ENCODE peak calls at places on chromosomes 6 and 20, in eight cellular contexts. One of them, this sample, is unnamed.

GRCh38 chr20:17806739-17807441 is 107.1 kb downstream of the BANF2 start:
- DNase-seq in T-helper 1 cell: no peak
- DNase-seq in dorsolateral prefrontal cortex: peak
- DNase-seq in activated CD8-positive, alpha-beta memory T cell treated with anti-CD3 and anti-CD28 coated beads, Interleukin-2, amount 10 ng/mL, durations not matched to agents 7 days and 5 days: no peak
- DNase-seq in GM12892: no peak
- DNase-seq in retina: no peak
- DNase-seq in psoas muscle: peak
- DNase-seq in activated naive CD4-positive, alpha-beta T cell treated with anti-CD3 and anti-CD28 coated beads, Interleukin-2, amount 50 U/mL, for 16 hours: no peak
- DNase-seq in this sample: peak

GRCh38 chr6:56730663-56731529 is 88.2 kb upstream of the DST start:
- DNase-seq in dorsolateral prefrontal cortex: no peak
- DNase-seq in GM12892: no peak
- DNase-seq in retina: no peak
- DNase-seq in T-helper 1 cell: no peak
- DNase-seq in psoas muscle: peak
- DNase-seq in activated CD8-positive, alpha-beta memory T cell treated with anti-CD3 and anti-CD28 coated beads, Interleukin-2, amount 10 ng/mL, durations not matched to agents 7 days and 5 days: no peak
- DNase-seq in activated naive CD4-positive, alpha-beta T cell treated with anti-CD3 and anti-CD28 coated beads, Interleukin-2, amount 50 U/mL, for 16 hours: no peak
- DNase-seq in this sample: no peak

GRCh38 chr20:23228912-23229311 is 121.7 kb upstream of the NXT1 start:
- DNase-seq in GM12892: no peak
- DNase-seq in psoas muscle: no peak
- DNase-seq in activated CD8-positive, alpha-beta memory T cell treated with anti-CD3 and anti-CD28 coated beads, Interleukin-2, amount 10 ng/mL, durations not matched to agents 7 days and 5 days: no peak
- DNase-seq in dorsolateral prefrontal cortex: peak
- DNase-seq in retina: no peak
- DNase-seq in T-helper 1 cell: no peak
- DNase-seq in activated naive CD4-positive, alpha-beta T cell treated with anti-CD3 and anti-CD28 coated beads, Interleukin-2, amount 50 U/mL, for 16 hours: no peak
- DNase-seq in this sample: no peak

GRCh38 chr6:140208286-140208685 is 833.8 kb upstream of the CITED2 start:
- DNase-seq in activated CD8-positive, alpha-beta memory T cell treated with anti-CD3 and anti-CD28 coated beads, Interleukin-2, amount 10 ng/mL, durations not matched to agents 7 days and 5 days: no peak
- DNase-seq in T-helper 1 cell: no peak
- DNase-seq in retina: no peak
- DNase-seq in psoas muscle: no peak
- DNase-seq in activated naive CD4-positive, alpha-beta T cell treated with anti-CD3 and anti-CD28 coated beads, Interleukin-2, amount 50 U/mL, for 16 hours: no peak
- DNase-seq in dorsolateral prefrontal cortex: no peak
- DNase-seq in GM12892: no peak
- DNase-seq in this sample: peak

GRCh38 chr6:106145741-106146227 is 59.6 kb downstream of the PRDM1 start:
- DNase-seq in activated naive CD4-positive, alpha-beta T cell treated with anti-CD3 and anti-CD28 coated beads, Interleukin-2, amount 50 U/mL, for 16 hours: no peak
- DNase-seq in GM12892: no peak
- DNase-seq in psoas muscle: no peak
- DNase-seq in activated CD8-positive, alpha-beta memory T cell treated with anti-CD3 and anti-CD28 coated beads, Interleukin-2, amount 10 ng/mL, durations not matched to agents 7 days and 5 days: peak
- DNase-seq in retina: no peak
- DNase-seq in dorsolateral prefrontal cortex: no peak
- DNase-seq in T-helper 1 cell: no peak
- DNase-seq in this sample: no peak

GRCh38 chr20:44967207-44967807 is 995 bp downstream of the STK4 start:
- DNase-seq in retina: no peak
- DNase-seq in GM12892: no peak
- DNase-seq in activated CD8-positive, alpha-beta memory T cell treated with anti-CD3 and anti-CD28 coated beads, Interleukin-2, amount 10 ng/mL, durations not matched to agents 7 days and 5 days: peak
- DNase-seq in T-helper 1 cell: peak
- DNase-seq in dorsolateral prefrontal cortex: no peak
- DNase-seq in activated naive CD4-positive, alpha-beta T cell treated with anti-CD3 and anti-CD28 coated beads, Interleukin-2, amount 50 U/mL, for 16 hours: peak
- DNase-seq in psoas muscle: no peak
- DNase-seq in this sample: no peak

GRCh38 chr6:88914180-88914579 is 49.2 kb downstream of the RNGTT start:
- DNase-seq in activated naive CD4-positive, alpha-beta T cell treated with anti-CD3 and anti-CD28 coated beads, Interleukin-2, amount 50 U/mL, for 16 hours: no peak
- DNase-seq in dorsolateral prefrontal cortex: no peak
- DNase-seq in retina: no peak
- DNase-seq in T-helper 1 cell: no peak
- DNase-seq in GM12892: no peak
- DNase-seq in psoas muscle: no peak
- DNase-seq in activated CD8-positive, alpha-beta memory T cell treated with anti-CD3 and anti-CD28 coated beads, Interleukin-2, amount 10 ng/mL, durations not matched to agents 7 days and 5 days: no peak
- DNase-seq in this sample: no peak

GRCh38 chr20:17513956-17514355 is 17.2 kb downstream of the BFSP1 start:
- DNase-seq in T-helper 1 cell: no peak
- DNase-seq in activated naive CD4-positive, alpha-beta T cell treated with anti-CD3 and anti-CD28 coated beads, Interleukin-2, amount 50 U/mL, for 16 hours: no peak
- DNase-seq in retina: no peak
- DNase-seq in psoas muscle: no peak
- DNase-seq in dorsolateral prefrontal cortex: no peak
- DNase-seq in GM12892: no peak
- DNase-seq in activated CD8-positive, alpha-beta memory T cell treated with anti-CD3 and anti-CD28 coated beads, Interleukin-2, amount 10 ng/mL, durations not matched to agents 7 days and 5 days: no peak
- DNase-seq in this sample: no peak

GRCh38 chr6:4907602-4908001 is 96.2 kb downstream of the RPP40 start:
- DNase-seq in psoas muscle: no peak
- DNase-seq in dorsolateral prefrontal cortex: no peak
- DNase-seq in GM12892: no peak
- DNase-seq in activated naive CD4-positive, alpha-beta T cell treated with anti-CD3 and anti-CD28 coated beads, Interleukin-2, amount 50 U/mL, for 16 hours: no peak
- DNase-seq in retina: no peak
- DNase-seq in T-helper 1 cell: no peak
- DNase-seq in activated CD8-positive, alpha-beta memory T cell treated with anti-CD3 and anti-CD28 coated beads, Interleukin-2, amount 10 ng/mL, durations not matched to agents 7 days and 5 days: peak
- DNase-seq in this sample: no peak

GRCh38 chr6:29980501-29980900 is 38.2 kb downstream of the HLA-A start:
- DNase-seq in activated naive CD4-positive, alpha-beta T cell treated with anti-CD3 and anti-CD28 coated beads, Interleukin-2, amount 50 U/mL, for 16 hours: no peak
- DNase-seq in retina: no peak
- DNase-seq in dorsolateral prefrontal cortex: no peak
- DNase-seq in T-helper 1 cell: no peak
- DNase-seq in psoas muscle: no peak
- DNase-seq in activated CD8-positive, alpha-beta memory T cell treated with anti-CD3 and anti-CD28 coated beads, Interleukin-2, amount 10 ng/mL, durations not matched to agents 7 days and 5 days: peak
- DNase-seq in GM12892: no peak
- DNase-seq in this sample: no peak

GRCh38 chr20:4283011-4283410 is 267.7 kb upstream of the RNF24 start:
- DNase-seq in dorsolateral prefrontal cortex: no peak
- DNase-seq in T-helper 1 cell: no peak
- DNase-seq in psoas muscle: no peak
- DNase-seq in activated CD8-positive, alpha-beta memory T cell treated with anti-CD3 and anti-CD28 coated beads, Interleukin-2, amount 10 ng/mL, durations not matched to agents 7 days and 5 days: no peak
- DNase-seq in GM12892: no peak
- DNase-seq in activated naive CD4-positive, alpha-beta T cell treated with anti-CD3 and anti-CD28 coated beads, Interleukin-2, amount 50 U/mL, for 16 hours: no peak
- DNase-seq in retina: no peak
- DNase-seq in this sample: no peak

GRCh38 chr6:11775791-11776409 is 2.7 kb downstream of the ADTRP start:
- DNase-seq in dorsolateral prefrontal cortex: no peak
- DNase-seq in psoas muscle: no peak
- DNase-seq in activated CD8-positive, alpha-beta memory T cell treated with anti-CD3 and anti-CD28 coated beads, Interleukin-2, amount 10 ng/mL, durations not matched to agents 7 days and 5 days: no peak
- DNase-seq in GM12892: no peak
- DNase-seq in T-helper 1 cell: no peak
- DNase-seq in retina: no peak
- DNase-seq in activated naive CD4-positive, alpha-beta T cell treated with anti-CD3 and anti-CD28 coated beads, Interleukin-2, amount 50 U/mL, for 16 hours: no peak
- DNase-seq in this sample: no peak

GRCh38 chr20:11876555-11876954 is 41.1 kb upstream of the BTBD3 start:
- DNase-seq in activated naive CD4-positive, alpha-beta T cell treated with anti-CD3 and anti-CD28 coated beads, Interleukin-2, amount 50 U/mL, for 16 hours: no peak
- DNase-seq in activated CD8-positive, alpha-beta memory T cell treated with anti-CD3 and anti-CD28 coated beads, Interleukin-2, amount 10 ng/mL, durations not matched to agents 7 days and 5 days: no peak
- DNase-seq in retina: no peak
- DNase-seq in T-helper 1 cell: no peak
- DNase-seq in psoas muscle: no peak
- DNase-seq in dorsolateral prefrontal cortex: no peak
- DNase-seq in GM12892: no peak
- DNase-seq in this sample: no peak

This sample was measured in NCI-H1092 treated with DMSO at 0.1 percent for 48 hours.